ENCODE peak calls at places on chromosomes 7 and 10, in four cellular contexts. H is GM12878, Q is K562, T is HepG2. A is an unnamed sample.

GRCh38 chr7:87339373-87339897 is 6.0 kb upstream of the CROT start:
- DNase-seq in H (no peak), Q (no peak), T (no peak), A (no peak)

GRCh38 chr7:100493476-100494264 is 9.9 kb downstream of the NYAP1 start:
- DNase-seq in H (no peak), Q (peak; percentile 57), T (peak; percentile 33), A (peak; percentile 67)

GRCh38 chr7:47846117-47846836 is 102.0 kb downstream of the PKD1L1 start:
- DNase-seq in H (no peak), Q (no peak), T (no peak), A (no peak)

GRCh38 chr7:26668821-26669220 is 195.6 kb downstream of the SKAP2 start:
- DNase-seq in H (no peak), Q (no peak), T (no peak), A (no peak)

GRCh38 chr7:33805630-33806233 is 99.6 kb upstream of the BMPER start:
- DNase-seq in H (no peak), Q (no peak), T (no peak), A (no peak)

GRCh38 chr7:135811513-135811912 is 62.9 kb upstream of the FAM180A start:
- DNase-seq in H (no peak), Q (no peak), T (no peak), A (no peak)

GRCh38 chr7:38229386-38229785 is 44.0 kb downstream of the TARP start:
- DNase-seq in H (no peak), Q (no peak), T (no peak), A (no peak)

GRCh38 chr10:126867567-126868365 is 37.5 kb upstream of the DOCK1 start:
- DNase-seq in H (no peak), Q (no peak), T (no peak), A (no peak)

GRCh38 chr10:94963901-94964300 is 25.4 kb downstream of the CYP2C9 start:
- DNase-seq in H (no peak), Q (no peak), T (peak; percentile 45), A (peak; percentile 42)

GRCh38 chr10:32943854-32944661 is 14.0 kb downstream of the ITGB1 start:
- DNase-seq in H (no peak), Q (peak; percentile 17), T (peak; percentile 91), A (peak; percentile 32)

DNA sequence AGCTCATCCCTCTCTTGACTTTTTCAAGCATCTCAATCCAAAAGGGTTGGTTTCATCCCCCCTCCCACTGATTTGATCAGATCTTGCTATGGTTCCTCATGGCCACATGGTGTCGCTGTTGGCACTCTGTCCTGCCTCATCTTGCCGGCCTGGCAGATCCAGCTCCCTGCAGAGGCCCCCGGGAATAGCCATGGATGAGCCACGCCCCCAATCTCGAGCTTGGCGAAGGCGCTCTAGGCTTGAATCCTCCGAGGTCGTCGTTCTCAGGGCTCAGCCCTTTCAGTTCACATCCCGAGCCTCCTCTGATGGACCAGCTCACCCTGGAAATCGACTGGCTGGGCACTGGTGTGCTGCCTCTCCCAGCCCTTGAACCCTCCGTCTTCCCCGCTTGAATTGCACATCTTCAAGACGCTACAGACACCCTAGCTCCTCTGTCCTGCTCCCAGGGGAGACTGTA is 628.7 kb downstream of the TYW1 start:
- DNase-seq in H (no peak), Q (peak; percentile 80), T (peak; percentile 51), A (peak; percentile 92)
- TF ChIP-seq NR2C2 in H (no peak), Q (no peak), T (no peak), A (no peak)

DNA sequence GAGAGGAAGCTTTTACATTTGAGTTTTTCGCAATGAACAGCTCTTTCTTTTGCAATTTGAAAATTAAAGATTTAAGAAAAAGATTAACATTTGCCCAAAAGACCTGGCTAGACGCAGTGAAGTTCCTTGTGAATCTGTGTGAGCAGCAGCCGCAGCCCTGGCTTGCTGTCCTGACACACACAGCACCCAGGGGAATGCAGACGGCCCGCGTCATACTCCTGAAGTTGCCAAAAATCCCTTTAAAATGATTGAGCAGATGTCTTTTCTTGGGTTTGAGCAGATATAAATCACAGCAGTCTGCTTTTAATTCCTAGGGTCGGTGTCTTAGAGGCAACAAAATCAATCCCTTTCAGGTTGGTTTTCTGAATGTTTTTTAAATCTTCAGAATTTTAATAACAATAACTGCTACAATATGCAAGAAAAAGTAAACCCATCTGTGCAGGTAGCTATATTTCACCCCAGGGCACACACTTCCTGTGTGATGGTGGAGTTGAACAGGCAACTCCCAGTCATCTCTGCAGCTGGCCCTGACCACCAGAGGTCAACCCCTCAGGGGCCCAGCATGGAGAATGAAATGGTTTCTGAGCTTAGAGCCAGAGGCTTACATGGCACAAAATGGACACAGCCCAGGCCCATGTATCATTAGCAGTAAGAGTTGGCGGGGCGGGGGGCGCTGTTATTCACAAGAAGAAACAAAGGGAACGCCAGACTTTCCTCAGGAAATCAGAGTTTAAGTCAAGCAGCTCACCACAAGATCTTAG is 32.2 kb upstream of the TRIL start:
- DNase-seq in H (no peak), Q (no peak), T (no peak), A (peak; percentile 22)
- TF ChIP-seq NR2C2 in H (no peak), Q (no peak), T (no peak), A (no peak)

GRCh38 chr10:117250409-117250808 is 9.5 kb downstream of the SLC18A2 start:
- DNase-seq in H (no peak), Q (no peak), T (no peak), A (no peak)

GRCh38 chr10:117248700-117249465 is 8.0 kb downstream of the SLC18A2 start:
- DNase-seq in H (no peak), Q (no peak), T (no peak), A (no peak)

GRCh38 chr10:117249493-117250093 is 8.7 kb downstream of the SLC18A2 start:
- DNase-seq in H (no peak), Q (no peak), T (no peak), A (no peak)

GRCh38 chr10:117242463-117242832 is 1.5 kb downstream of the SLC18A2 start:
- DNase-seq in H (no peak), Q (no peak), T (no peak), A (no peak)

DNA sequence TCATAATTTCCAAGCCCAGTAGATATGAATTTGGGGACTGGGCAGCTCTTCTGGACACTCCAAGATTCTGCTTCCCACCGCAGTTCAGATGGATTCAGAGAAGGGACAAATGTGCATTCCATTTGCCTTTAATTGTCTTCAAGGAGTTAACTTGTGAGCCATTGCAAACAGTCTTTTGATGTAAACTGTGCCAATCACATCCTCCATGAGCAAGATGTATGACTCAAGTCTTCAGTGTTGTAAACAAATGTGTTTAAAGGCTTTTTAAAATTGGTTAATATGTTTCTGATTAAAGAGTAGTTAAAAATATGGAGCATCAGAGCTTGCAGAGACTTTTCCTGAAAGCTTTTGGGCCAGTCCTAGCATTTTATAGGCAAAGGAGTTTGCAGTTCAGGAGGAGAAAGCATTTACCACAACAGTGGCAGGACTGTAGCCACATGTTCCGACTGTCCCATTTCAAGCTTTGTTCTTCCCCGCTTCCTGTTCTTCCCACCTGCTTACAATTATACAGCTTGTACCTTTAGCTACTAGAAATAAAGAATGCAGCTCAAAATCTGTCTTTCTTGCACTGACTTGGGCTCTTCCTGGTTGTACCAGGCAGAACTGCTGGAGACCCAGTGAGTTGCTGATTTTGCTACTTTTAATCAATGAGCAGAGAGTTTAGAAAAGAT is 6.2 kb downstream of the SLC18A2 start:
- DNase-seq in H (no peak), Q (no peak), T (no peak), A (no peak)
- TF ChIP-seq NR2C2 in H (no peak), Q (no peak), T (no peak), A (no peak)

GRCh38 chr10:7984325-7984724 is 70.2 kb upstream of the GATA3 start:
- DNase-seq in H (no peak), Q (no peak), T (no peak), A (no peak)

GRCh38 chr10:7984896-7985295 is 69.6 kb upstream of the GATA3 start:
- DNase-seq in H (no peak), Q (no peak), T (no peak), A (no peak)

GRCh38 chr10:7986851-7987250 is 67.6 kb upstream of the GATA3 start:
- DNase-seq in H (no peak), Q (no peak), T (no peak), A (no peak)

GRCh38 chr10:7988985-7989384 is 65.5 kb upstream of the GATA3 start:
- DNase-seq in H (no peak), Q (peak; percentile 48), T (no peak), A (no peak)
- TF ChIP-seq NR2C2 in H (no peak), Q (no peak), T (no peak), A (no peak)

DNA sequence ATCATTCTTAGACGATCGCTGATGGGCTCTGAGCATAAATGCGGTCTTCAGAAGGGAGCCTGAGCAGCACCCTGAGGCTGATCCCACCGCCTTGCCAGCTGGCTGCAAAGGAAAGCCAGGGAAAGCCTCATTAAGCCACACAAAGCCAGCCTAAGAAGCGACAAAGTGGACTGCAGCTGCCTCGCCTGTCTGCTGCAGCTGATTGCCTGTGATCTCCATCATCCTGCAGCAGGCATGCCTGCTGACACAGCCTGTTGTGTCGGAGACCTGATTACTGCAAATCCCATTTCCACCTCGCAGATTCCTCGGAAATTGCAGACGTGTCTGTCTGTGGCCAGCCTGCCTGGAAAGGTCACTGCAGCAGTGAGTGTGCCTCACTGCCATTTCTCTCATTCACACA is 1087.0 kb upstream of the AUTS2 start:
- DNase-seq in H (no peak), Q (no peak), T (no peak), A (peak; percentile 10)
- TF ChIP-seq NR2C2 in H (no peak), Q (no peak), T (no peak), A (no peak)

DNA sequence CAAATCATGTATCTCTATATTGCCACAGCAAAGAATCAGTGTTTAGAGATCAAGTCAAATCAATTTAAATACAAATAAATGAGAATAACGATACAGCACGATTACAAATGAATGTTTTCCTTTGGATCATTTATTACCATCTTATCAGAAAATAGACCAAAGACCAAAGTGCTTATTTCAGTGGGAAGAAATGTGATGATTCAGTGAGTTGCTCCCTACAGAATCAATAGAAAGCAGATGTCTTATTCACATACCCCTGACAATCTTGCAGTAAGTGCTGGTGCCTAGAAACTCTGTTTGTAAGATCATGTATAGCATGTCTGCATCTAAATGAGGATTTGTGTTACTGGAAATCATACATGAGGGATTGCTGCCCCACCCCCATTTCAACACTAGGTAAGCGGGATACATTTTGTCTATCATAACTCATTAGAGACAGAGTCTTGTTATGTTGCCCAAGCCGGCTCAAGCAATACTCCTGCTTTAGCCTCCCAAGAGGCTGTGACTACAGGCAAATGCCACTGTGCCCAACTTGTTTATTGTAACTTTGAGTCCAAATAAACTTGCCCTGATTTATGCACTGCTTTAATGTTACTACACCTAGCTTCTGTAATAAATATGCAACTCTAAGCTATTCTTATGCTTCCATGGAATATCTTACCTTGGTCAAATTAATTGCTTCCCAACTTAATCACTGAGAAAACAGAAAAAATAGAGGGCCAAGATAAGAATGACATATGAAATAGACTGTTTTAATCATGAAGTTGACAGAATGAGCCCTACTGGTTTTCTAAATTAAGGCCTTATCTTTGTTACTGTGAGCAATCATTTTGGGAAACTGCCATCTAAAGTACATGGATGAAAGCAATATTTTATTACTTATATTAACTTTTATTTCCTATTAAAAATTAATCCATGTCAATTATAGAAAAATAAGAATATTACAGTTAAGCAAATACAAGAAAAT is 82.5 kb downstream of the AHR start:
- DNase-seq in H (no peak), Q (no peak), T (no peak), A (no peak)
- TF ChIP-seq NR2C2 in H (no peak), Q (no peak), T (no peak), A (no peak)

A was measured in WTC11.